ENCODE peak calls at places on chromosomes 5 and 9, in nine cellular contexts. B, Q, J, C, E, K, M, Y and T are unnamed samples.

GRCh38 chr9:34457266-34458012 is 931 bp downstream of the FAM219A start:
- DNase-seq in Y (peak; percentile 66), M (peak; percentile 77), E (no peak), J (peak; percentile 84), K (peak; percentile 90), B (peak; percentile 86), Q (peak; percentile 21), C (no peak), T (peak; percentile 97)

GRCh38 chr5:44952376-44952775 is 143.6 kb downstream of the MRPS30 start:
- DNase-seq in B (peak; percentile 71), K (peak; percentile 51), M (peak; percentile 15), J (peak; percentile 48), Q (peak; percentile 29), E (peak; percentile 18), Y (peak; percentile 30), C (peak; percentile 56), T (no peak)

GRCh38 chr5:140321796-140322195 is 18.9 kb upstream of the PFDN1 start:
- DNase-seq in Q (no peak), J (no peak), C (no peak), Y (no peak), B (no peak), K (no peak), M (no peak), E (no peak), T (no peak)

GRCh38 chr9:118961857-118962256 is 407.4 kb downstream of the BRINP1 start:
- DNase-seq in C (no peak), J (peak; percentile 30), Q (no peak), E (no peak), K (peak; percentile 91), Y (peak; percentile 54), M (peak; percentile 8), B (peak; percentile 98), T (peak; percentile 27)

GRCh38 chr5:531749-532315 is 7.6 kb upstream of the SLC9A3 start:
- DNase-seq in B (no peak), Y (no peak), M (no peak), K (no peak), E (no peak), J (no peak), Q (no peak), C (no peak), T (no peak)

GRCh38 chr5:168552146-168552545 is 23.0 kb downstream of the FBLL1 start:
- DNase-seq in C (no peak), J (no peak), E (no peak), Q (no peak), K (peak; percentile 75), B (no peak), Y (peak; percentile 24), M (peak; percentile 97), T (peak; percentile 77)

GRCh38 chr5:178385472-178385853 is 152.9 kb upstream of the PHYKPL start:
- DNase-seq in Q (no peak), Y (peak; percentile 7), B (peak; percentile 39), K (peak; percentile 10), M (peak; percentile 36), E (no peak), C (no peak), J (no peak), T (peak; percentile 82)

GRCh38 chr9:106868096-106868495 is 5.1 kb downstream of the ZNF462 start:
- DNase-seq in C (no peak), Q (no peak), B (no peak), K (no peak), J (no peak), Y (no peak), E (no peak), M (no peak), T (no peak)

GRCh38 chr5:120231563-120231962 is 232.5 kb upstream of the PRR16 start:
- DNase-seq in K (no peak), Q (no peak), M (no peak), B (no peak), E (no peak), C (no peak), J (no peak), Y (no peak), T (no peak)

GRCh38 chr5:120447706-120448239 is 16.3 kb upstream of the PRR16 start:
- DNase-seq in J (no peak), K (no peak), B (peak; percentile 23), E (no peak), Q (no peak), M (peak; percentile 41), Y (peak; percentile 42), C (no peak), T (no peak)

GRCh38 chr5:111135946-111136345 is 43.8 kb downstream of the WDR36 start:
- DNase-seq in Q (no peak), Y (peak; percentile 83), J (no peak), E (no peak), C (no peak), M (peak; percentile 53), K (peak; percentile 90), B (no peak), T (peak; percentile 89)

GRCh38 chr5:72956324-72957140 is 691 bp downstream of the FCHO2 start:
- DNase-seq in M (peak; percentile 56), E (peak; percentile 29), B (peak; percentile 55), K (peak; percentile 77), J (peak; percentile 73), Y (peak; percentile 57), Q (peak; percentile 66), C (peak; percentile 39), T (peak; percentile 87)

GRCh38 chr9:82606761-82607382 is 456.1 kb downstream of the RASEF start:
- DNase-seq in K (peak; percentile 74), M (peak; percentile 81), C (peak; percentile 68), Q (no peak), B (peak; percentile 81), E (peak; percentile 69), J (peak; percentile 76), Y (peak; percentile 35), T (no peak)

GRCh38 chr9:130319944-130320696 is 54.6 kb downstream of the HMCN2 start:
- DNase-seq in Q (no peak), K (no peak), B (no peak), M (no peak), C (no peak), J (no peak), Y (no peak), E (no peak), T (no peak)

DNA sequence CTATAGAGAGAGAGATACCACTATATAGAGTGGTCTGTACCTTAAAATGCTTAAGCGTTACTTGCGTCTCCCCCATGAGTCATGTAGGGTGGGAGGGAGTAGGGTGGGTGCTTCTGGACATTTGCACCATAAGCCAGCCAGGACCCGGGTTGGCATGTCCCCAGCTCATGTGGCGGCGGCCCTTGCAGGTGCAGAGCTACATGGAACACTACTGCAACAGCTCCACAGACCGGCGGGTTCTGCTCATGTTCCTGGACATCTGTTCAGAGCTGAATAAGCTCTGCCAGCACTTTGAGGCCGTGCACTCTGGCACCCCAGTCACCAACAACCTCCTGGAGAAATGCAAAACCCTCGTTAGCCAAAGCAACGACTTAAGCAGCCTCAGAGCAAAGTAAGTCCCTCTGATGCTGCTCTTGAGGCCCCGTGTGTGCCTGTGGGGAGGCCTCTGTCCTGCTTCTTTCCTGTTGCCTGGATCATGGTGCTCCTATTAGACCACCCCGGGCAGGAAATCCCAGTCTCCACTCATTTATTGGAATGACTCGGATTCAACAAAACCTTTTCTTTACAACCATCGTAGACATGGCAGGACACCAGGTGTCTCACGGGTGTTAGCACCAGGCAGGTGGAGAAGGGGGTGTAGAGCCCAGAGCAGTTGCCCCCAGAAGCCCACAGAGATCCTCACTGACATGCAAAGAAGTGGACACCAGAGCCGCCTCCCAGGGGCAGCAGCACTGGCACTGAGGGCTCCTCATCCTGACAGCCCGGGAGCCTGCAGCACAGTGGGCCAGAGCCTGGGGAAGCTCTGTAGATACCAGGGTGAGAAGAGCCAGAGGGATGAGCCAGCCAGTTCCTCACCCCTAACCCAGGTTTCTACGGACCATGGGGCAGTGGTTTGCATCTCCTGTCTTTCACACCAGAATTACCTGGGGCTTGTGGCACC is 8.8 kb downstream of the SPACA9 start:
- DNase-seq in M (no peak), K (no peak), C (no peak), Q (no peak), J (no peak), Y (no peak), E (no peak), B (no peak), T (peak; percentile 6)
- H3K4me2 ChIP-seq in M (no peak overlapping the region), K (no peak overlapping the region), C (no peak overlapping the region), Q (no peak overlapping the region), J (no peak overlapping the region), Y (no peak overlapping the region), E (no peak overlapping the region), B (no peak overlapping the region), T (no peak overlapping the region)

DNA sequence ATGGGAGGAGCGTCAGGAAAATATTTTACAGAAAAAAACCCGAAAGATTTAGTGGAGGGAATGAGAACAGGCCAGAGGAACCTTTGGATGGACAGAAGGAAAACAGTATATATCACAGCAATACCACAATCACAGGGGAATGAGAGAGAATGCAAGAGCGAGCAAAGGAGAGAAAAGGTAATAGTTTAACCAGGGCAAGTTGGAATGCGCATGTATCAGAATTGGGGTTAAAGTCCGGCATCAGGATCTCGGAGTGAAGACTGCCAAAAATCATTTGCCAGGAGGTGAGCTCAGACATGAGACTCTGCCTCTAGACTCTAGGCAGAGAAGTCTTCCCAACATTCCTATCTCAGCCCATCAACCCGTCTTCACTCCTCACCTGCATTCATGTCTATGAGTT is 36.8 kb downstream of the PCDHGC5 start:
- DNase-seq in B (no peak), Q (no peak), K (peak; percentile 37), E (peak; percentile 13), Y (no peak), C (no peak), J (peak; percentile 46), M (no peak), T (no peak)
- H3K4me3 ChIP-seq in B (no peak overlapping the region), Q (no peak overlapping the region), K (peak overlapping the region; percentile 58), E (no peak overlapping the region), Y (no peak overlapping the region), C (no peak overlapping the region), J (no peak overlapping the region), M (no peak overlapping the region), T (peak overlapping the region; percentile 6)

DNA sequence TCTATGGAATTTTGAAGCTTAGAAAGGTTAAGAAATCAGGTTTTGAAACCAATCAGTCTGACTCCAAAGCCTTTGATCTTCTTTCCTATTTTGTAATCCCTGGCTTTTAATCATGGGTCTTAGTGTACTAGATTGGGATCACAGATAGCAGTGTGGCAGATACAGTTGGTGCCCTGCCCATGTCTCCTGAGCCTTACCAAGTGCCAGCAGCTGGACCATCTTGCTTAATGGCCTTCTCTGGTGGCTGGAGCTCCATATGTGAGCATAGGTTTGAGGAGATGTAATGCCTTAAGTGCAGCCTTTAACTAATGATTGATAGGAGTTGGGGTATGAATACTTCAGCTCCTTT is 16.7 kb upstream of the RIC1 start:
- DNase-seq in J (no peak), B (no peak), E (no peak), C (no peak), M (no peak), Q (no peak), Y (no peak), K (no peak), T (no peak)
- H3K4me2 ChIP-seq in J (no peak overlapping the region), B (no peak overlapping the region), E (no peak overlapping the region), C (no peak overlapping the region), M (no peak overlapping the region), Q (no peak overlapping the region), Y (no peak overlapping the region), K (no peak overlapping the region), T (no peak overlapping the region)

DNA sequence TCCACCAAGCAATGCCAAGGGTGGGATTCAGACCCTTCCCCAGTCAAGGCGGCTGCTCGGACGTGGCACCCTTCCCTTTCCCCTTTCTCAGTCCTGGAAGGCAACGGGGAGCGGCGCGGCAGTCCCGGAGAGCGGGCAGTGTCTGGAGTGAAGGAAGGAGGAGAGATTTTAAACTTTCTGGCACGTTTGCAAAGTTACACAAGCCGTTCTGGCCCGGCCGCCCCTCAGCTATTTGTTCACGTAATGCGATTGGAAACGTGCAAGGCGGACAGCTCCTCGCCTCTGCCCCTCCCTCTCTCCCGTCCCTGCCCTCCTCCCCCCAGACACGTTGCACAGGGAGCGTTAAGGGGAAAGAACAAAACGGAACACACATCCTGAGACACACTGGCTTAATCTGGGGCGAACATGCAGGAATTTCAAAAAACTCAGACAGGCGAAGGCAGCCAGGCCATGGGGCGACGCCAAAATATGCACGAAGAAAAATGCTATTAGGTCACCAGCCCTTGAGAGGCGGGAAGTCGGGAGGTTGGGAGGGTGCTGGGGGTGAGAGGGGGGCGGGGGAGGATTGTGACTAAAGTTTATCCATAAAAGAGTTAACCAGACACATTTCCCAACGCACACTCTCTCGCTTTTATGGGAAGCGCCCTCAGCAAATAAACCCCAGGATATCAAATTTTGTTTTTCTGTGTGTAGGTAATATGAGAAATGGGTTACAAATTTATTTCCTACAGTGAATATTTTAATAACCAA is at the start of gene LOX:
- DNase-seq in B (peak; percentile 65), J (peak; percentile 87), K (peak; percentile 98), Q (no peak), C (no peak), E (peak; percentile 47), M (peak; percentile 98), Y (peak; percentile 63), T (peak; percentile 93)
- H3K4me3 ChIP-seq in B (peak within 1 kb of the TSS; percentile 9), J (peak within 1 kb of the TSS; percentile 67), K (peak within 1 kb of the TSS; percentile 94), Q (no peak within 1 kb of the TSS), C (peak within 1 kb of the TSS; percentile 65), E (peak within 1 kb of the TSS; percentile 74), M (peak within 1 kb of the TSS; percentile 83), Y (peak within 1 kb of the TSS; percentile 41), T (peak within 1 kb of the TSS; percentile 92)